ENCODE peak calls at places on chromosomes 4 and X, in five cellular contexts. One of them, this sample, is unnamed. For H3K36me3 and H3K4me1, the result is how much of the 10 kb centered on the place peaks cover.

GRCh38 chr4:55356991-55357461 is 11.0 kb downstream of the SRD5A3 start:
- DNase-seq in uterus: no peak
- DNase-seq in right lobe of liver: no peak
- DNase-seq in tibial nerve: no peak
- DNase-seq in transverse colon: no peak
- DNase-seq in this sample: no peak

GRCh38 chrX:41445781-41446358 is 1.3 kb upstream of the NYX start:
- DNase-seq in uterus: no peak
- DNase-seq in transverse colon: no peak
- DNase-seq in right lobe of liver: no peak
- DNase-seq in tibial nerve: no peak
- DNase-seq in this sample: no peak

GRCh38 chr4:38044060-38044459 is 83.9 kb downstream of the PTTG2 start:
- DNase-seq in transverse colon: no peak
- DNase-seq in tibial nerve: no peak
- DNase-seq in uterus: no peak
- DNase-seq in right lobe of liver: no peak
- DNase-seq in this sample: no peak

GRCh38 chrX:5810636-5811035 is 418.0 kb downstream of the NLGN4X start:
- DNase-seq in right lobe of liver: no peak
- DNase-seq in tibial nerve: no peak
- DNase-seq in uterus: no peak
- DNase-seq in transverse colon: no peak
- DNase-seq in this sample: no peak

GRCh38 chrX:24023972-24024664 is 2.9 kb downstream of the KLHL15 start:
- DNase-seq in right lobe of liver: no peak
- DNase-seq in tibial nerve: peak
- DNase-seq in transverse colon: no peak
- DNase-seq in uterus: no peak
- DNase-seq in this sample: no peak

GRCh38 chr4:15054546-15054945 is 52.3 kb downstream of the CPEB2 start:
- DNase-seq in uterus: no peak
- DNase-seq in tibial nerve: no peak
- DNase-seq in right lobe of liver: no peak
- DNase-seq in transverse colon: no peak
- DNase-seq in this sample: no peak

GRCh38 chr4:35461931-35462659 is 782.2 kb downstream of the ARAP2 start:
- DNase-seq in transverse colon: no peak
- DNase-seq in tibial nerve: no peak
- DNase-seq in right lobe of liver: no peak
- DNase-seq in uterus: no peak
- DNase-seq in this sample: no peak

GRCh38 chr4:15378055-15378454 is 49.8 kb upstream of the C1QTNF7 start:
- DNase-seq in transverse colon: no peak
- DNase-seq in right lobe of liver: no peak
- DNase-seq in uterus: no peak
- DNase-seq in tibial nerve: no peak
- DNase-seq in this sample: no peak

GRCh38 chrX:44898411-44899221 is 25.6 kb downstream of the KDM6A start:
- DNase-seq in uterus: no peak
- DNase-seq in right lobe of liver: no peak
- DNase-seq in transverse colon: no peak
- DNase-seq in tibial nerve: no peak
- DNase-seq in this sample: peak

GRCh38 chr4:126051709-126052424 is 737.1 kb downstream of the FAT4 start:
- DNase-seq in tibial nerve: no peak
- DNase-seq in right lobe of liver: no peak
- DNase-seq in transverse colon: no peak
- DNase-seq in uterus: no peak
- DNase-seq in this sample: no peak

GRCh38 chr4:87758278-87758677 is 41.1 kb upstream of the IBSP start:
- DNase-seq in right lobe of liver: no peak
- DNase-seq in tibial nerve: no peak
- DNase-seq in uterus: no peak
- DNase-seq in transverse colon: no peak
- DNase-seq in this sample: no peak

GRCh38 chrX:119763175-119763574 is 4.8 kb downstream of the SOWAHD start:
- DNase-seq in uterus: no peak
- DNase-seq in right lobe of liver: no peak
- DNase-seq in transverse colon: no peak
- DNase-seq in tibial nerve: no peak
- DNase-seq in this sample: no peak

GRCh38 chrX:103688949-103689348 is 2.5 kb upstream of the MORF4L2 start:
- DNase-seq in uterus: no peak
- DNase-seq in tibial nerve: no peak
- DNase-seq in right lobe of liver: no peak
- DNase-seq in transverse colon: no peak
- DNase-seq in this sample: no peak

GRCh38 chr4:170008376-170008775 is 17.8 kb downstream of the MFAP3L start:
- DNase-seq in tibial nerve: no peak
- DNase-seq in right lobe of liver: no peak
- DNase-seq in uterus: no peak
- DNase-seq in transverse colon: no peak
- DNase-seq in this sample: no peak
- TF ChIP-seq POLR2A in tibial nerve: no peak
- TF ChIP-seq POLR2A in right lobe of liver: no peak
- TF ChIP-seq POLR2A in uterus: no peak
- TF ChIP-seq POLR2A in transverse colon: no peak
- TF ChIP-seq POLR2A in this sample: no peak

GRCh38 chr4:8470451-8471024 is 30.0 kb downstream of the TRMT44 start:
- DNase-seq in transverse colon: no peak
- DNase-seq in right lobe of liver: no peak
- DNase-seq in uterus: no peak
- DNase-seq in tibial nerve: no peak
- DNase-seq in this sample: no peak

GRCh38 chr4:8467016-8467415 is 26.4 kb downstream of the TRMT44 start:
- DNase-seq in uterus: no peak
- DNase-seq in tibial nerve: no peak
- DNase-seq in transverse colon: no peak
- DNase-seq in right lobe of liver: no peak
- DNase-seq in this sample: no peak

GRCh38 chr4:8471211-8471875 is 30.8 kb downstream of the TRMT44 start:
- DNase-seq in transverse colon: no peak
- DNase-seq in uterus: no peak
- DNase-seq in tibial nerve: no peak
- DNase-seq in right lobe of liver: no peak
- DNase-seq in this sample: no peak

GRCh38 chr4:8469550-8469949 is 29.0 kb downstream of the TRMT44 start:
- DNase-seq in transverse colon: no peak
- DNase-seq in right lobe of liver: no peak
- DNase-seq in uterus: no peak
- DNase-seq in tibial nerve: no peak
- DNase-seq in this sample: no peak

GRCh38 chr4:8468746-8469535 is 28.4 kb downstream of the TRMT44 start:
- DNase-seq in right lobe of liver: peak
- DNase-seq in tibial nerve: peak
- DNase-seq in uterus: peak
- DNase-seq in transverse colon: peak
- DNase-seq in this sample: peak
- H3K36me3 ChIP-seq in right lobe of liver: under half
- H3K36me3 ChIP-seq in tibial nerve: under half
- H3K36me3 ChIP-seq in uterus: under half
- H3K36me3 ChIP-seq in transverse colon: under half
- H3K36me3 ChIP-seq in this sample: under half

GRCh38 chr4:145487626-145488025 is 6.0 kb downstream of the SMAD1 start:
- DNase-seq in transverse colon: no peak
- DNase-seq in uterus: no peak
- DNase-seq in right lobe of liver: no peak
- DNase-seq in tibial nerve: no peak
- DNase-seq in this sample: no peak
- H3K4me1 ChIP-seq in transverse colon: under half
- H3K4me1 ChIP-seq in uterus: under half
- H3K4me1 ChIP-seq in right lobe of liver: under half
- H3K4me1 ChIP-seq in tibial nerve: under half
- H3K4me1 ChIP-seq in this sample: half or more

DNA sequence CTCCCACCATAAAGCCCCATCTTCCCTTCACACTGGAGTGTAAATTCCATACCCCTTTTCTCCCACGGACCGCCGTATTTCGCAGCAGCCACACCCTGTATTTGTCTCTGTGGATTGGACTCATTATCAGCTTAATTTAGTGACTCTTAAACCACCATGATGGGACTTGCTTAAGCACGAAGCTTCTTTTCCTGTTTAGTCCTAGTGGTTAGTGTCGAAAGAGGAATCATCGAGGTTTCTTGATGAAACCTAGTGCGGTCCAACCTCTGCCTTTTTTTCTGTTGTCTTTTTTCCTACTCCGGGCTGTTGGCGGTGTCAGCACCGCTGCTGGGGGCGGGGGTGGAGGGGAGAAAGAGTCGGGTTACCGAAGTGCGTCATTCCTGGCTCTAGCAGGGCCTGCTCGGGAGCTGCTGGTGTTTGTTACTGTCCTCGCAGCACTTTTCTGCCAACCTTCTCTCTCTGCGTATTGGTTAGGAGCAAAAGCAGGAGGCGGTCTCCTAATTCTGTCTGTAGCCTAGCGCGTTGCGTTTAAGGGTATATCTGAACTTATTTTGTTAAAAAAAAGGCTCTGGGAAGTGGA is 1.4 kb downstream of the STAG2 start:
- DNase-seq in uterus: peak
- DNase-seq in transverse colon: peak
- DNase-seq in tibial nerve: peak
- DNase-seq in right lobe of liver: peak
- DNase-seq in this sample: peak
- TF ChIP-seq POLR2A in uterus: peak
- TF ChIP-seq POLR2A in transverse colon: peak
- TF ChIP-seq POLR2A in tibial nerve: peak
- TF ChIP-seq POLR2A in right lobe of liver: peak
- TF ChIP-seq POLR2A in this sample: no peak

DNA sequence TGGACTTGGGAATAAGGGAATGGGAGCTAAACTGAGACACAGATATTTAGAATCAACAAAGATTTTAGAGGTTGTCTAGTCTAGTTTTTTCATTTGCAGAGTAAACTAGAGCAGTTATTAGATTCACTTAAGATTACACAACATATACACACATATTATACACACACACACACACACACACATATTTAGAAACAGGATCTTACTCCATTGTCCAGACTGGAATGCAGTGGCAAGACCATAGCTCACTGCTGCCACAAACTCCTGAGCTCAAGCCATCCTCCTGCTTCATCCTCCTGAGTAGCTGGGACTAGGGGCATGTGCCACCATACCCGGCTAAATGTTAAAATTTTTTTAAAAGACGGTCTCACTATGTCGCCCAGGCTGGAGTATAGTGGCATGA is 127.8 kb downstream of the TSPAN5 start:
- DNase-seq in uterus: no peak
- DNase-seq in tibial nerve: no peak
- DNase-seq in transverse colon: no peak
- DNase-seq in right lobe of liver: no peak
- DNase-seq in this sample: no peak
- H3K36me3 ChIP-seq in uterus: under half
- H3K36me3 ChIP-seq in tibial nerve: under half
- H3K36me3 ChIP-seq in transverse colon: under half
- H3K36me3 ChIP-seq in right lobe of liver: under half
- H3K36me3 ChIP-seq in this sample: under half

DNA sequence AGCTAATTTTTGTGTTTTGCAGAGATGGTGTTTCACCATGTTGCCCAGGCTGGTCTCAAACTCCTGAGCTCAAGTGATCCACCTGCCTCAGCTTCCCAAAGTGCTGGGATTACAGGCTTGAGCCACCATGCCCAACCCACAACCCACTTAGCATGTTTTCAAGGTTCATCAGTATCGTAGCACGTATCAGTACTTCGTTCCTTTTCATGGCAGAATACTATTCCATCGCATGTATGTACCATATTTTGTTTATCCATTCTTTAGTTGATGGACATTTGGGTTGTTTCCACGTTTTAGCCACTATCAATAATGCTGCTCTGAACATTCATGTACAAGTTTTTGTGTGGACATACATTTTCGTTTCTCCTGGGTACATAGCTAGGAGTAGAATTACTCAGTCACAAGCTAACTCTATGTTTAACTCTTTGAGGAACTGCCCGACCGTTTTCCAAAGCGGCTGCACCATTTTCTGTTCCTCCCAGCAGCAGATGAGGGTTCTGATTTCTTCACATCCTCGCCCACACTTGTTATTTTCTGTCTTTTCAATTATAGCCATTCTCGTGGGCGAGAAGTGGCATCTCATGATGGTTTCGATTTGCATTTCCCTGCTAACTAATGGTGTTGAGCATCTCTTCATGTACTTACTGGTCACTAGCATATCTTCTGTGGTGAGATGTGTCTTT is 32.5 kb downstream of the MAN2B2 start:
- DNase-seq in uterus: no peak
- DNase-seq in right lobe of liver: no peak
- DNase-seq in tibial nerve: no peak
- DNase-seq in transverse colon: no peak
- DNase-seq in this sample: no peak
- H3K4me1 ChIP-seq in uterus: under half
- H3K4me1 ChIP-seq in right lobe of liver: under half
- H3K4me1 ChIP-seq in tibial nerve: under half
- H3K4me1 ChIP-seq in transverse colon: under half
- H3K4me1 ChIP-seq in this sample: under half

GRCh38 chr4:56680266-56680665 is 830 bp downstream of the HOPX start:
- DNase-seq in transverse colon: no peak
- DNase-seq in tibial nerve: no peak
- DNase-seq in right lobe of liver: no peak
- DNase-seq in uterus: no peak
- DNase-seq in this sample: peak
- TF ChIP-seq POLR2A in transverse colon: no peak
- TF ChIP-seq POLR2A in tibial nerve: no peak
- TF ChIP-seq POLR2A in right lobe of liver: no peak
- TF ChIP-seq POLR2A in uterus: no peak
- TF ChIP-seq POLR2A in this sample: no peak

GRCh38 chr4:90606781-90607180 is 479.6 kb downstream of the CCSER1 start:
- DNase-seq in tibial nerve: no peak
- DNase-seq in uterus: no peak
- DNase-seq in right lobe of liver: no peak
- DNase-seq in transverse colon: no peak
- DNase-seq in this sample: no peak

GRCh38 chr4:90597927-90598326 is 470.7 kb downstream of the CCSER1 start:
- DNase-seq in right lobe of liver: no peak
- DNase-seq in uterus: no peak
- DNase-seq in transverse colon: no peak
- DNase-seq in tibial nerve: no peak
- DNase-seq in this sample: no peak

GRCh38 chr4:90603540-90603939 is 476.3 kb downstream of the CCSER1 start:
- DNase-seq in right lobe of liver: no peak
- DNase-seq in uterus: no peak
- DNase-seq in transverse colon: no peak
- DNase-seq in tibial nerve: no peak
- DNase-seq in this sample: no peak

GRCh38 chr4:90598741-90599140 is 471.5 kb downstream of the CCSER1 start:
- DNase-seq in uterus: no peak
- DNase-seq in tibial nerve: no peak
- DNase-seq in right lobe of liver: no peak
- DNase-seq in transverse colon: no peak
- DNase-seq in this sample: no peak

DNA sequence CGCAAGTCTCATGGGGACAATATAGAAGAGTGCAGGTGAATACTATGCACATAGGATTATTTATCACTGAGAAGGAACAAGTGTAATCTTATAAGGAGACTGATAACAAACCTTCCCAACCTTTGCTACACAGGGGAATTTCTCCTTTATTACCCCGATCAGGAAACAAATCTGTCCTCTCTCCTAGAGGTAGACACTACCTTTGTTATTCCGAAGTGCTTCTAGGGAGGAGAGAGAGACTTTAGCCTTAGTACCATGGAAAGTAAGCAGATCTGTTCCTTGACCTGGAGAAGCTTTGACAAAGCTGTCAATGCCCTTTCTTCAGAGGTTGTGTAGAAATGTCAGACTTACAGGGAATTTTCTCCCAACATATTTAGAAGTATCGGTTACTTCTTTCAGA is 475.5 kb downstream of the CCSER1 start:
- DNase-seq in transverse colon: no peak
- DNase-seq in tibial nerve: no peak
- DNase-seq in uterus: no peak
- DNase-seq in right lobe of liver: no peak
- DNase-seq in this sample: no peak
- H3K36me3 ChIP-seq in transverse colon: under half
- H3K36me3 ChIP-seq in tibial nerve: under half
- H3K36me3 ChIP-seq in uterus: under half
- H3K36me3 ChIP-seq in right lobe of liver: under half
- H3K36me3 ChIP-seq in this sample: under half

This sample was measured in stomach.